ENCODE peak calls at places on chromosomes 2 and 18, in four cellular contexts. J is GM12878, Z is stomach, T is adrenal gland. W is an unnamed sample. For H3K4me1, the result is how much of the 10 kb centered on the place peaks cover.

GRCh38 chr2:64168231-64168630 is 24.0 kb upstream of the PELI1 start:
- DNase-seq in T (no peak), J (no peak), Z (no peak), W (no peak)

GRCh38 chr2:55862673-55863390 is 60.8 kb downstream of the EFEMP1 start:
- DNase-seq in J (no peak), Z (peak), T (peak), W (no peak)

GRCh38 chr2:138030459-138030858 is 66.2 kb downstream of the HNMT start:
- DNase-seq in T (no peak), J (peak), Z (no peak), W (no peak)

GRCh38 chr2:24565537-24565936 is 74.5 kb downstream of the NCOA1 start:
- DNase-seq in J (no peak), T (no peak), Z (no peak), W (no peak)

GRCh38 chr2:151616760-151617339 is 117.4 kb downstream of the NEB start:
- DNase-seq in T (no peak), Z (no peak), J (no peak), W (no peak)

GRCh38 chr2:30185175-30185574 is 38.4 kb downstream of the YPEL5 start:
- DNase-seq in T (no peak), J (no peak), Z (peak), W (no peak)

GRCh38 chr2:99939135-99939534 is 203.3 kb downstream of the AFF3 start:
- DNase-seq in Z (no peak), T (no peak), J (no peak), W (no peak)

GRCh38 chr2:102318437-102318836 is 7.1 kb downstream of the IL1RL1 start:
- DNase-seq in J (no peak), T (no peak), Z (no peak), W (no peak)

GRCh38 chr18:54119524-54120019 is 104.9 kb downstream of the MBD2 start:
- DNase-seq in J (peak), T (no peak), Z (no peak), W (no peak)

GRCh38 chr18:395481-396250 is 104.8 kb downstream of the COLEC12 start:
- DNase-seq in T (no peak), J (no peak), Z (peak), W (no peak)

GRCh38 chr18:33757037-33757436 is 179.0 kb downstream of the ASXL3 start:
- DNase-seq in Z (no peak), J (no peak), T (no peak), W (no peak)

GRCh38 chr2:128187032-128187654 is 96.1 kb downstream of the UGGT1 start:
- DNase-seq in Z (no peak), J (no peak), T (no peak), W (no peak)

GRCh38 chr18:52339891-52340371 is at the start of gene DCC:
- DNase-seq in J (no peak), Z (peak), T (peak), W (no peak)

GRCh38 chr2:6497048-6497447 is 368.7 kb downstream of the CMPK2 start:
- DNase-seq in Z (no peak), J (no peak), T (no peak), W (no peak)

GRCh38 chr2:62774555-62775366 is 69.2 kb downstream of the EHBP1 start:
- DNase-seq in T (peak), Z (no peak), J (peak), W (peak)

GRCh38 chr2:206127656-206128055 is 31.6 kb downstream of the NDUFS1 start:
- DNase-seq in J (no peak), Z (no peak), T (no peak), W (no peak)

GRCh38 chr2:206353685-206354084 is 79.2 kb downstream of the ZDBF2 start:
- DNase-seq in Z (no peak), T (no peak), J (no peak), W (no peak)

GRCh38 chr2:169080250-169081035 is 11.1 kb downstream of the DHRS9 start:
- DNase-seq in T (no peak), Z (no peak), J (peak), W (no peak)

GRCh38 chr2:78701546-78701945 is 324.0 kb upstream of the REG3G start:
- DNase-seq in Z (no peak), T (no peak), J (no peak), W (no peak)

GRCh38 chr2:173854141-173854540 is 111.0 kb downstream of the SP3 start:
- DNase-seq in Z (no peak), J (no peak), T (no peak), W (no peak)

GRCh38 chr2:185187421-185187820 is 551.2 kb upstream of the FSIP2 start:
- DNase-seq in Z (no peak), J (no peak), T (no peak), W (no peak)

GRCh38 chr2:44452184-44452583 is 90.4 kb downstream of the CAMKMT start:
- DNase-seq in J (no peak), Z (no peak), T (no peak), W (no peak)

GRCh38 chr2:233115121-233115520 is 55.0 kb downstream of the INPP5D start:
- DNase-seq in Z (no peak), T (no peak), J (no peak), W (no peak)

GRCh38 chr2:241810304-241811208 is 1.6 kb downstream of the NEU4 start:
- DNase-seq in Z (no peak), J (no peak), T (peak), W (peak)

GRCh38 chr18:40529478-40529877 is 1425.6 kb upstream of the PIK3C3 start:
- DNase-seq in J (no peak), Z (no peak), T (no peak), W (no peak)

GRCh38 chr2:179655627-179656026 is 205.8 kb downstream of the ZNF385B start:
- DNase-seq in T (no peak), Z (no peak), J (no peak), W (no peak)

GRCh38 chr18:63079114-63079513 is 240.5 kb downstream of the BCL2 start:
- DNase-seq in T (no peak), Z (no peak), J (peak), W (no peak)

GRCh38 chr2:58081000-58081399 is 34.4 kb downstream of the VRK2 start:
- DNase-seq in Z (no peak), T (no peak), J (no peak), W (no peak)

GRCh38 chr2:114926303-114926702 is 483.9 kb downstream of the DPP10 start:
- DNase-seq in T (no peak), J (no peak), Z (no peak), W (no peak)

GRCh38 chr2:191441761-191442160 is 196.6 kb downstream of the MYO1B start:
- DNase-seq in Z (no peak), T (no peak), J (no peak), W (no peak)

GRCh38 chr2:70553584-70554337 is at the start of gene TGFA:
- DNase-seq in T (peak), J (no peak), Z (peak), W (peak)

GRCh38 chr2:121648206-121648605 is 1.1 kb downstream of the CLASP1 start:
- DNase-seq in Z (no peak), T (no peak), J (no peak), W (no peak)

GRCh38 chr2:219495531-219496122 is 3.1 kb upstream of the GMPPA start:
- DNase-seq in T (peak), J (peak), Z (peak), W (no peak)

GRCh38 chr2:185456517-185456916 is 282.1 kb upstream of the FSIP2 start:
- DNase-seq in T (no peak), J (no peak), Z (no peak), W (no peak)

GRCh38 chr2:145593991-145594702 is 1074.2 kb upstream of the ZEB2 start:
- DNase-seq in T (no peak), J (no peak), Z (no peak), W (no peak)

GRCh38 chr18:62850619-62851306 is 135.4 kb downstream of the PHLPP1 start:
- DNase-seq in Z (no peak), J (no peak), T (no peak), W (no peak)

GRCh38 chr2:48452108-48452507 is 77.8 kb upstream of the STON1 start:
- DNase-seq in Z (no peak), J (no peak), T (no peak), W (no peak)

GRCh38 chr2:138094031-138094430 is 129.8 kb downstream of the HNMT start:
- DNase-seq in T (no peak), J (no peak), Z (no peak), W (no peak)

DNA sequence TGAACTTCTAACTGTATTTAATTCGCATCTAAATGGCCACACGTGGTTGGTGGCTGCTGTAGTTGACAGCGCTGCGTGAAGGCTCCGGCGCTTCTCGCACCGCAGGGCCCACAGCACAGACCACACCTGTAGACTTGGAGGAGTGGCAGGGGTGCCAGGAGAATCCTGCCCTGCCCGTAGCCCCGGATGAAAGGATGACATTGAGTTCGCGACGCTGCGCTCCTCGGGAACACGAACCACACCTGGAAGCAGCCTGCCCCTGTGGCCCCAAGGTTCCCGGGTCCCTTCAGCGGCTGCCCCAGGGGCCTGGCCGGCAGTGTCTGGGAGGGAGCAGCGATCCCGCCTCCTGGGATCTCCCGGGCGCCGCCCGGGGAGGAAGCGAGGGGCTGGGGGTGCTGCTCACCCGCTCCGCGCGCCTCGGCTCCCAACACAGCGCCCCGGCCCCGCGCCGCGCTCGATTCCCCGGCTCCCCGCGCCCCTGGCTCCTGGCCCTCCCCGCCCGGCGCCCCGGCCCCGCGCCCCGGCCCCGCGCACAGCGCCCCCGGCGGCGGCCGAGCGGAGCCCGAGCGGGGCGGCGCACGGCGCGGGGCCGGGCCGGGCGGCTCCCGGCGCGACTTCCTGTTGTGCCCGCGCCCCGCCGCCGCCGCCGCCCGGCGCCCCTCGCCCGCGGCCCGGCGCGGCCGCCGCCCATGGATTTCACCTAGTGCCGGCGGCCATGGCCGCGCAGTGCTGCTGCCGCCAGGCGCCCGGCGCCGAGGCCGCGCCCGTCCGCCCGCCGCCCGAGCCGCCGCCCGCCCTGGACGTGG is at the start of gene RNPEPL1:
- DNase-seq in T (peak), Z (peak), J (no peak), W (peak)
- TF ChIP-seq CTCF in T (peak), Z (no peak), J (no peak), W (no peak)

GRCh38 chr2:105802587-105802986 is 57.9 kb downstream of the NCK2 start:
- DNase-seq in Z (no peak), T (no peak), J (peak), W (no peak)

GRCh38 chr2:105801961-105802360 is 57.2 kb downstream of the NCK2 start:
- DNase-seq in T (no peak), Z (no peak), J (no peak), W (no peak)

GRCh38 chr2:105803773-105804172 is 59.1 kb downstream of the NCK2 start:
- DNase-seq in Z (no peak), J (no peak), T (no peak), W (no peak)

GRCh38 chr2:105804266-105804665 is 59.6 kb downstream of the NCK2 start:
- DNase-seq in Z (no peak), J (no peak), T (no peak), W (no peak)

DNA sequence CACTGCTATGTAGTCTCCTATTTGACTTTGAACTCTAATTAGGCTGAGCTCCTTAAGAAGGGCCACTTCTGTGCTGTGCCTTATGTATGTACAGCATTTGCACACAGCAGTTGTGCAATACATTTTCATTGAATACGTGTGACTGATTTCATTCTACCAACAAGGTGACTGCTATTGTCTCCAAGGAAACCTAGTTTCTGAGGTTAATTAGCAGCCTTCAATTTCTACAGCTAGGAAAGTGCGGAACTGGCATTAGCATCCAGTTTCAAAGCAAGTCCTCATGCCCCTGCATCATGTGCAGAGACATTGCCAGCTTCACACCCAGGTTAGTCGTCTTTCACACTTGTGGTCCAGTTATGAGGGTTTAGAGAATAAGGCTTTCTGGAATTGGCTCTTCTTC is 58.6 kb downstream of the NCK2 start:
- DNase-seq in J (peak), T (no peak), Z (no peak), W (no peak)
- H3K4me1 ChIP-seq in J (half or more), T (half or more), Z (under half), W (under half)

GRCh38 chr2:25982273-25982967 is at the start of gene KIF3C:
- DNase-seq in Z (peak), T (peak), J (no peak), W (peak)
- TF ChIP-seq POLR2A in Z (no peak), T (peak), J (no peak), W (no peak)

DNA sequence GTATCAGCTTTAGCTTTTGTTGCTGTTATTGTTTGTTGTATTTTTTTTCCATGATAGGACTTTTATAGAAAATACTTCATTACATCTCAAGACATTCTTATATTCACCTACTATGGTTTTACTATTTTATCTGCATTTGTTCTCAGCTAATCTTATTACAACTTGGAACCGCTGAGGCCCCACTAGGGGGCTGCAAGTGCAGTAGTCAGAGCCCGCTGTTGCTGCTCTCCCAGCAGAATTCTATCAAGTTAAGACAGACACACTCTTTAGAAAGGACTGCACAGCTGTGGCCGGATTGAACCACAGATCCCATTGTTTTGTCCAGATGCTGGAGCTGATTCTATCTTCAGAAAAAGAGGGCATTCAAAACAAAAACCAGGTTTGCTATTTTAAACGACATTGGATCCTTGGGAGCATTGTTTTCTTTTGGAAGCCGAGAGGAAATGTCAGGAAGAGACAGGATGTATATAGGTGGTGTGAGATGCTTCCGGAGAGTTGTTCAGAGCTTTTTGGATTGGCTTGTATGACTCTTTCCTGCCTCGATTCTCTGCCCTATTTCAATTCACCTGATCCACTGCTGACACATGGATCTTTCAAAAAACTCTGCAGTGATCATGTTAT is 105.7 kb upstream of the GAREM1 start:
- DNase-seq in Z (no peak), T (no peak), J (no peak), W (no peak)
- TF ChIP-seq CTCF in Z (peak), T (no peak), J (no peak), W (peak)

GRCh38 chr2:217664761-217665160 is 338.0 kb downstream of the TNS1 start:
- DNase-seq in Z (no peak), T (no peak), J (no peak), W (no peak)
- H3K4me1 ChIP-seq in Z (under half), T (under half), J (under half), W (under half)